ENCODE peak calls at places on chromosomes 12 and 14, in four cellular contexts. One of them, this sample, is unnamed.

GRCh38 chr14:53956427-53957201 is at the start of gene BMP4:
- DNase-seq in HEK293T: peak; percentile 48
- DNase-seq in WTC11: peak; percentile 95
- DNase-seq in K562: peak; percentile 26
- DNase-seq in this sample: peak; percentile 82

GRCh38 chr12:45276154-45276553 is 60.3 kb downstream of the ANO6 start:
- DNase-seq in WTC11: no peak
- DNase-seq in K562: no peak
- DNase-seq in HEK293T: no peak
- DNase-seq in this sample: no peak

GRCh38 chr12:22333186-22333745 is 1.2 kb downstream of the ST8SIA1 start:
- DNase-seq in WTC11: no peak
- DNase-seq in K562: no peak
- DNase-seq in HEK293T: no peak
- DNase-seq in this sample: no peak

GRCh38 chr14:67263499-67264149 is 22.4 kb downstream of the PALS1 start:
- DNase-seq in K562: no peak
- DNase-seq in WTC11: no peak
- DNase-seq in HEK293T: no peak
- DNase-seq in this sample: no peak

GRCh38 chr12:132204822-132205270 is 60.6 kb downstream of the NOC4L start:
- DNase-seq in WTC11: no peak
- DNase-seq in HEK293T: no peak
- DNase-seq in K562: no peak
- DNase-seq in this sample: no peak

GRCh38 chr12:5554711-5555110 is 122.8 kb downstream of the NTF3 start:
- DNase-seq in K562: no peak
- DNase-seq in HEK293T: no peak
- DNase-seq in WTC11: no peak
- DNase-seq in this sample: no peak

GRCh38 chr12:69569236-69569635 is 16.0 kb upstream of the CCT2 start:
- DNase-seq in K562: no peak
- DNase-seq in WTC11: no peak
- DNase-seq in HEK293T: no peak
- DNase-seq in this sample: no peak

GRCh38 chr12:121801601-121802484 is 2.0 kb upstream of the SETD1B start:
- DNase-seq in K562: peak; percentile 59
- DNase-seq in WTC11: no peak
- DNase-seq in HEK293T: no peak
- DNase-seq in this sample: no peak

GRCh38 chr14:36367985-36368774 is 47.7 kb upstream of the MBIP start:
- DNase-seq in K562: no peak
- DNase-seq in HEK293T: no peak
- DNase-seq in WTC11: no peak
- DNase-seq in this sample: no peak

GRCh38 chr12:114697741-114698565 is 14.0 kb upstream of the TBX3 start:
- DNase-seq in K562: no peak
- DNase-seq in HEK293T: no peak
- DNase-seq in WTC11: no peak
- DNase-seq in this sample: no peak

GRCh38 chr14:101380940-101381339 is 180.4 kb upstream of the DIO3 start:
- DNase-seq in WTC11: no peak
- DNase-seq in K562: no peak
- DNase-seq in HEK293T: no peak
- DNase-seq in this sample: no peak

GRCh38 chr12:116595186-116595585 is 36.0 kb downstream of the MAP1LC3B2 start:
- DNase-seq in WTC11: no peak
- DNase-seq in K562: no peak
- DNase-seq in HEK293T: no peak
- DNase-seq in this sample: no peak

GRCh38 chr14:21220874-21221477 is 48.3 kb downstream of the HNRNPC start:
- DNase-seq in WTC11: no peak
- DNase-seq in K562: no peak
- DNase-seq in HEK293T: no peak
- DNase-seq in this sample: no peak

GRCh38 chr12:100533326-100533725 is 40.2 kb upstream of the GAS2L3 start:
- DNase-seq in K562: no peak
- DNase-seq in WTC11: no peak
- DNase-seq in HEK293T: no peak
- DNase-seq in this sample: no peak

GRCh38 chr12:88530868-88531267 is 49.4 kb downstream of the KITLG start:
- DNase-seq in WTC11: no peak
- DNase-seq in HEK293T: no peak
- DNase-seq in K562: no peak
- DNase-seq in this sample: no peak

GRCh38 chr12:70427611-70428010 is 61.5 kb downstream of the KCNMB4 start:
- DNase-seq in K562: no peak
- DNase-seq in HEK293T: no peak
- DNase-seq in WTC11: no peak
- DNase-seq in this sample: no peak

GRCh38 chr14:72605921-72606220 is 288.0 kb downstream of the DPF3 start:
- DNase-seq in K562: no peak
- DNase-seq in HEK293T: no peak
- DNase-seq in WTC11: no peak
- DNase-seq in this sample: no peak

GRCh38 chr12:131357152-131357747 is 353.6 kb upstream of the SFSWAP start:
- DNase-seq in WTC11: no peak
- DNase-seq in K562: no peak
- DNase-seq in HEK293T: no peak
- DNase-seq in this sample: no peak

GRCh38 chr12:55636116-55636655 is 506 bp upstream of the OR10P1 start:
- DNase-seq in HEK293T: no peak
- DNase-seq in WTC11: no peak
- DNase-seq in K562: no peak
- DNase-seq in this sample: no peak

GRCh38 chr12:122852336-122853275 is 17.3 kb downstream of the HIP1R start:
- DNase-seq in HEK293T: no peak
- DNase-seq in K562: no peak
- DNase-seq in WTC11: no peak
- DNase-seq in this sample: no peak

GRCh38 chr12:108701779-108702435 is 29.4 kb downstream of the CORO1C start:
- DNase-seq in WTC11: no peak
- DNase-seq in K562: peak; percentile 68
- DNase-seq in HEK293T: no peak
- DNase-seq in this sample: no peak

GRCh38 chr12:28088566-28089277 is 101.5 kb upstream of the CCDC91 start:
- DNase-seq in WTC11: no peak
- DNase-seq in K562: no peak
- DNase-seq in HEK293T: no peak
- DNase-seq in this sample: no peak

GRCh38 chr14:78075033-78075432 is 95.1 kb upstream of the NRXN3 start:
- DNase-seq in HEK293T: no peak
- DNase-seq in K562: no peak
- DNase-seq in WTC11: no peak
- DNase-seq in this sample: no peak

GRCh38 chr14:77086017-77086727 is 11.9 kb upstream of the CIPC start:
- DNase-seq in K562: no peak
- DNase-seq in WTC11: no peak
- DNase-seq in HEK293T: no peak
- DNase-seq in this sample: peak; percentile 25

GRCh38 chr12:53590661-53591060 is 35.5 kb downstream of the ATF7 start:
- DNase-seq in K562: no peak
- DNase-seq in WTC11: no peak
- DNase-seq in HEK293T: no peak
- DNase-seq in this sample: peak; percentile 7
- TF ChIP-seq ELF4 in K562: no peak
- TF ChIP-seq ELF4 in WTC11: no peak
- TF ChIP-seq ELF4 in HEK293T: no peak
- TF ChIP-seq ELF4 in this sample: no peak

GRCh38 chr12:47328831-47329545 is 249.2 kb upstream of the AMIGO2 start:
- DNase-seq in WTC11: no peak
- DNase-seq in HEK293T: no peak
- DNase-seq in K562: no peak
- DNase-seq in this sample: no peak
- TF ChIP-seq ELF4 in WTC11: no peak
- TF ChIP-seq ELF4 in HEK293T: no peak
- TF ChIP-seq ELF4 in K562: no peak
- TF ChIP-seq ELF4 in this sample: no peak

GRCh38 chr14:70919774-70920173 is 12.5 kb downstream of the PCNX1 start:
- DNase-seq in WTC11: no peak
- DNase-seq in K562: no peak
- DNase-seq in HEK293T: no peak
- DNase-seq in this sample: no peak
- TF ChIP-seq ELF4 in WTC11: no peak
- TF ChIP-seq ELF4 in K562: no peak
- TF ChIP-seq ELF4 in HEK293T: no peak
- TF ChIP-seq ELF4 in this sample: no peak

GRCh38 chr14:52259452-52259851 is 8.0 kb upstream of the PTGDR start:
- DNase-seq in K562: no peak
- DNase-seq in HEK293T: no peak
- DNase-seq in WTC11: no peak
- DNase-seq in this sample: no peak
- TF ChIP-seq ELF4 in K562: no peak
- TF ChIP-seq ELF4 in HEK293T: no peak
- TF ChIP-seq ELF4 in WTC11: no peak
- TF ChIP-seq ELF4 in this sample: no peak

GRCh38 chr12:623172-623864 is 39.9 kb downstream of the NINJ2 start:
- DNase-seq in HEK293T: no peak
- DNase-seq in WTC11: no peak
- DNase-seq in K562: no peak
- DNase-seq in this sample: no peak
- TF ChIP-seq ELF4 in HEK293T: no peak
- TF ChIP-seq ELF4 in WTC11: no peak
- TF ChIP-seq ELF4 in K562: no peak
- TF ChIP-seq ELF4 in this sample: no peak

DNA sequence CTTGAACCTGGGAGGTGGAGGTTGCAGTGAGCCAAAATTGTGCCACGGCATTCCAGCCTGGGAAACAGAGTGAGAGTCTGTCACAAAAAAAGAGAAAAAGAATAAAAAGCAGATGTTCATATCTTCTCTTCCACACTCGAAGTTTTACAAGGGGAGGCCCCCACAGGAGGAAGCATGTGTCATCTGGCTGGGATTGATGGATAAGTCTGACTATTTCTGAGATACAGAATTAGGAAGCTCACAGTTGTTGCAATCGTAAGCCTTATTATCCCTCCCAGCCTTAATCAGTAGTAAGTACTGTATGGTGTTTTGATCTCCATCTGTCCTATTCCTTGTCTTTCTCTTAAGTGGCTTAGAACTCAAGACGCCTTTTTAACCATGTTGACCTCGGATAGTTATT is 31.9 kb upstream of the RASSF8 start:
- DNase-seq in K562: no peak
- DNase-seq in WTC11: no peak
- DNase-seq in HEK293T: no peak
- DNase-seq in this sample: no peak
- TF ChIP-seq ELF4 in K562: no peak
- TF ChIP-seq ELF4 in WTC11: no peak
- TF ChIP-seq ELF4 in HEK293T: no peak
- TF ChIP-seq ELF4 in this sample: no peak

GRCh38 chr14:30748343-30748742 is 126.0 kb upstream of the COCH start:
- DNase-seq in HEK293T: no peak
- DNase-seq in WTC11: no peak
- DNase-seq in K562: no peak
- DNase-seq in this sample: no peak
- TF ChIP-seq ELF4 in HEK293T: no peak
- TF ChIP-seq ELF4 in WTC11: no peak
- TF ChIP-seq ELF4 in K562: no peak
- TF ChIP-seq ELF4 in this sample: no peak

DNA sequence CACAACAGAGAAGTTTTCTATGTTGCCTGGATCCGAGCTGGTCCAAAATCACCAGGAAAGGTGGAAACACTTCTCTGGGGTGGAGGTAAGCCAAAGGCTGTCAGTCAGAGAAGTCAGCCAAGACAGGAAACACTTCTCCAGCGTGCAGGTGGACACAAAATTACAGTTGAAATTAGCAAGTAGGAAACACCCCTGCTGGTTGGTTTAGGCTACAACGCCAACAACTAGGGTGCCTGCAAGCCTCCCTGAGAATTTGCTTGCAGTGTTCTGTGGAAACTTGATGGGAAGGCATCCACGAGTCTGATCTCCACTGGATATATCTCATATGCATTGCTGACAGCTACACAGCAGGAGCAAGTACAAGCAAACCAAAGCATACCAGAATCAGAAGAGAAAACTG is 600.5 kb downstream of the RERGL start:
- DNase-seq in HEK293T: no peak
- DNase-seq in WTC11: peak; percentile 31
- DNase-seq in K562: no peak
- DNase-seq in this sample: no peak
- TF ChIP-seq ELF4 in HEK293T: no peak
- TF ChIP-seq ELF4 in WTC11: no peak
- TF ChIP-seq ELF4 in K562: no peak
- TF ChIP-seq ELF4 in this sample: no peak

GRCh38 chr12:13173537-13173936 is 23.0 kb upstream of the EMP1 start:
- DNase-seq in WTC11: no peak
- DNase-seq in K562: no peak
- DNase-seq in HEK293T: no peak
- DNase-seq in this sample: no peak

GRCh38 chr12:13169255-13169654 is 27.3 kb upstream of the EMP1 start:
- DNase-seq in K562: no peak
- DNase-seq in HEK293T: no peak
- DNase-seq in WTC11: no peak
- DNase-seq in this sample: no peak

GRCh38 chr12:13173012-13173441 is 23.5 kb upstream of the EMP1 start:
- DNase-seq in HEK293T: no peak
- DNase-seq in WTC11: no peak
- DNase-seq in K562: no peak
- DNase-seq in this sample: no peak

GRCh38 chr12:13171921-13172859 is 24.3 kb upstream of the EMP1 start:
- DNase-seq in WTC11: peak; percentile 53
- DNase-seq in HEK293T: no peak
- DNase-seq in K562: no peak
- DNase-seq in this sample: no peak

DNA sequence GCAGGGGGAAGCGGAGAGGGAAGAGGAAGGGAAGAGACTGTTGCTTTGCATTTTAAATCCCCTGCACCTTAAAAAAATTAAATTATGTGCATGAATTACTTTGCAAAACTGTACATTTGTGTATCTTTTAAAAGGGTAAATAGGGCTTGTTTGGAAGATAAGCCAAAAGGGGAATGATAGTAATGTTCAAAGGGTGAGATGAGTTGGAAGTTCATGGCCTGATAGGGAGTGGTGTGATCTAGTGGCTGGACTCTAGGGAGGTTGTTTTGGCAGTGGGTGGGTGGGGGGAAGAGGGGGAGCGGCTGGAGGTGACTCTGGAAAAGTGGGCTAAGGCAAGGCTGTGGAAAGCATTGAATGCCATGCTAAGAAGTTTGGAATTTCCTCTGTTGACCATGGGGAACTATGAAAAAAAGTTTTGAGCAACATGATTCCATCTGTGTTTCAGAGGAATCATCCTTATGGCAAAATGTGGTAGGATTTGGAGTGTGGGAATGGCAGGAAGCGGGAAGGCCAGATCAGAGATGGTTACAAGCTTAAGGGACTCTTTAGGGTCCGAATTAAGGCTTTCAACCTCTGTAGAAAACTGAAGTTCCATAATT is 25.5 kb upstream of the EMP1 start:
- DNase-seq in HEK293T: no peak
- DNase-seq in K562: no peak
- DNase-seq in WTC11: no peak
- DNase-seq in this sample: no peak
- TF ChIP-seq ELF4 in HEK293T: no peak
- TF ChIP-seq ELF4 in K562: no peak
- TF ChIP-seq ELF4 in WTC11: no peak
- TF ChIP-seq ELF4 in this sample: no peak